ENCODE peak calls at places on chromosomes 5 and 9, in five cellular contexts. L is HepG2, R is SK-N-SH, S is H1, Y is GM12878. V is an unnamed sample.
A peak's percentile ranks its signal among the peaks of the same experiment; 100 is the strongest.

GRCh38 chr9:110767559-110768063 is 99.0 kb downstream of the MUSK start:
- DNase-seq in L (no peak), R (no peak), S (no peak), Y (no peak), V (no peak)

GRCh38 chr9:120538339-120538738 is 41.6 kb downstream of the CDK5RAP2 start:
- DNase-seq in L (peak; percentile 95), R (peak; percentile 64), S (no peak), Y (no peak), V (no peak)

GRCh38 chr9:7320139-7320538 is 479.4 kb downstream of the DMAC1 start:
- DNase-seq in L (no peak), R (peak; percentile 19), S (peak; percentile 17), Y (no peak), V (no peak)

GRCh38 chr9:93156475-93157008 is 22.5 kb upstream of the NINJ1 start:
- DNase-seq in L (no peak), R (no peak), S (no peak), Y (peak; percentile 48), V (no peak)

GRCh38 chr9:121819511-121820231 is 168.2 kb downstream of the DAB2IP start:
- DNase-seq in L (no peak), R (peak; percentile 89), S (peak; percentile 25), Y (no peak), V (no peak)

GRCh38 chr5:171537463-171537862 is 118.0 kb downstream of the FGF18 start:
- DNase-seq in L (no peak), R (no peak), S (no peak), Y (no peak), V (no peak)

GRCh38 chr5:59360130-59360555 is 533.4 kb downstream of the PDE4D start:
- DNase-seq in L (no peak), R (no peak), S (no peak), Y (no peak), V (no peak)

GRCh38 chr5:175460126-175460525 is 16.1 kb upstream of the DRD1 start:
- DNase-seq in L (no peak), R (no peak), S (no peak), Y (no peak), V (peak; percentile 49)

GRCh38 chr9:75810063-75810462 is 80.4 kb upstream of the PCSK5 start:
- DNase-seq in L (no peak), R (no peak), S (no peak), Y (no peak), V (no peak)

GRCh38 chr9:75814667-75815066 is 75.8 kb upstream of the PCSK5 start:
- DNase-seq in L (no peak), R (no peak), S (no peak), Y (no peak), V (no peak)

GRCh38 chr9:75811692-75812091 is 78.8 kb upstream of the PCSK5 start:
- DNase-seq in L (no peak), R (no peak), S (no peak), Y (no peak), V (no peak)

GRCh38 chr9:75812139-75812538 is 78.3 kb upstream of the PCSK5 start:
- DNase-seq in L (no peak), R (no peak), S (no peak), Y (no peak), V (no peak)
- TF ChIP-seq JUND in L (no peak), R (no peak), S (no peak), Y (no peak), V (no peak)

DNA sequence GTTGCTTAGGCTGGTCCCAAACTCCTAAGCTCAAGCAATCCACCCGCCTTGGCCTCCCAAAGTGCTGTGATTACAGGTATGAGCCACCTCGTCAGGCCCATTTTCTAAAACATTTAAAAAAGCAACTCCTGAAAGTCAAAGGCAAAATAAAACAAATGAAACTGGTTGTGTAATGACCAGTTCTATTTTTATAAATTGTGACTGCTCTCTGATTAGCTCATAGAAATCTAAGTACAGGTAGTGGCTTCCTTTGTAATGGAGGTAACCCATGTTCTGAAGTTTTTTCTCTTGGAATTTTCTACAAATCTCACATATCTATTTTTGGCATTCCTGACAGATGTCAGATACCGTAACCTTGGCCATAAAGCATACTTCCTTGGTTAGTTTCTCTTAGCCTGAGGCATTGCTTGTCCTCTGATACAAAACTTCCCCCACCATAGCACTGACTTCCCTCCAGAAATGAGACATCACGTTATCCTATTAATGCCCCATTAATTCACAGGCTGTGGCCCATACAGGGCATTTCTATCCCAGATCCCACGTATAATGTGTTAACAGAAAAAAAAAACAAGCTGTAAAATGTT is 14.1 kb upstream of the AK3 start:
- DNase-seq in L (no peak), R (no peak), S (no peak), Y (no peak), V (no peak)
- TF ChIP-seq JUND in L (no peak), R (no peak), S (no peak), Y (no peak), V (no peak)

GRCh38 chr5:169742773-169743296 is 105.8 kb downstream of the DOCK2 start:
- DNase-seq in L (no peak), R (no peak), S (no peak), Y (no peak), V (no peak)
- TF ChIP-seq JUND in L (no peak), R (peak; percentile 73), S (no peak), Y (no peak), V (no peak)

DNA sequence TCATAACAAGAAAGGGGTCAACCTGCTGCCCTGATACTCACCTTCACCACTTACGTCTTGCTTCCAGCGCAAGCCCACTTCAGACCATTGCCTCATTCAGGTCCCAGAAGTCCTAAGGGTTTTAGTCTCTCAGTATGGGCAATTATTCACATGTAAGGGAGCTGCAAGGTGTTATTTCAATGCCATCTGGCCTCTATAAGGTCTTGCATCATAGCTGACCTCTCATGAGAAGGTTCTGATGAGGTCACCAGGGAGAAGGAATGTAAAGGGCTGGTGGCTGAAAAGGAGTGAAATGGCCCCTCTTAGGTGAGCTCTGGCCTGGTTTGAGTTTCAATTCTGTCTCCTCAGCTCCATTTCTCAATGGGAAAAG is 1.5 kb upstream of the MARCHF3 start:
- DNase-seq in L (no peak), R (no peak), S (no peak), Y (no peak), V (no peak)
- TF ChIP-seq JUND in L (no peak), R (no peak), S (no peak), Y (no peak), V (no peak)

DNA sequence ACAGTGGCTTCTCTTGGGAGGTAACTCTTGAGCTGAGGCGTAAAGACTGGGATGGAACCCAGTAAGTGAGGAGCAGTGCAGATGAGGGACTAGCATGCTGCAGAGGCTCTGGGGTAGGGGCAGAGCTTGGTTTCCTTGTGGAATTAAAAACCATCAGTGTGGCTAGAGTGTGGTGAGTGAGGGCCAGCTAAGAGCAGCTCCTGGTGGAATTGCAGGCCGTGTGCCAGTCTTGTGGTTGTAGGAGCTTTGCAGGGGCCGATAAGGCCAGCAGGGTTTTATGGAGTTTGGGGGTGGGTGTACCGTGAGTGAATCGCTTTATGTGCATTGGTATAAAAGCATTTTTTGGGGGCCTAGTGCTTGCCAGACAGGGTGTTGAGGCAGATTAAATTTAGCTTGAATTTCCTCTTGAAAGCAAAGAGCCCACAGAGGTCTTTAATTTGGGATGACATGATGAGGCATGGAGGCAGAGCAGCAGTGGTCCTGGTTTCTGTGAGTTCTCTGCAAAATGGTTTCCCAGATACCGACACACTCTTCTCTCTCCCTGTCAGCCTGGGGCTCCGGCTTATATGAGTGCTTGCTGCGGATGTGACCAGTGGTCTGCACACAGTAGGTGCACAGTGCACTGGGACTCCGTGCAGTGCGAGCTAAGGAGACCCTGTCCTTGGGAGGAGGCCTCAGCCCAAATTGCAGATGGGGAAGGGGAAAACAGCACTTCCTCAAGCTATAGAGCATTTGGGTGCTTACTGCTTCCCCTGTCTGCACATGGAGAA is 176.4 kb upstream of the PITX1 start:
- DNase-seq in L (no peak), R (no peak), S (no peak), Y (no peak), V (no peak)
- TF ChIP-seq JUND in L (no peak), R (no peak), S (no peak), Y (no peak), V (no peak)

V was measured in T47D.